ENCODE peak calls at places on chromosomes 7 and 10, in eight cellular contexts. L, F, Y, G, Z, J, A and S are unnamed samples.

GRCh38 chr7:131501422-131501821 is 55.0 kb downstream of the PODXL start:
- DNase-seq in A (no peak), G (no peak), L (no peak), F (no peak), J (no peak), Y (no peak), Z (no peak), S (no peak)

GRCh38 chr10:110056822-110057221 is 49.0 kb downstream of the ADD3 start:
- DNase-seq in G (no peak), Y (no peak), J (no peak), L (no peak), A (no peak), F (no peak), Z (no peak), S (no peak)

GRCh38 chr7:45980973-45981372 is 59.9 kb upstream of the IGFBP3 start:
- DNase-seq in Z (no peak), L (no peak), J (no peak), G (no peak), Y (no peak), A (peak; percentile 77), F (no peak), S (no peak)

GRCh38 chr7:73832806-73833205 is 2.0 kb downstream of the CLDN4 start:
- DNase-seq in F (no peak), Z (no peak), G (no peak), L (no peak), J (no peak), Y (no peak), A (no peak), S (no peak)

GRCh38 chr10:113893570-113893969 is 39.1 kb downstream of the NHLRC2 start:
- DNase-seq in A (no peak), L (no peak), G (no peak), F (no peak), Z (no peak), Y (no peak), J (no peak), S (no peak)

GRCh38 chr10:22427101-22427500 is 81.8 kb downstream of the SPAG6 start:
- DNase-seq in Y (peak; percentile 22), L (peak; percentile 19), J (no peak), G (no peak), A (no peak), F (peak; percentile 79), Z (no peak), S (no peak)

GRCh38 chr7:31408120-31408729 is 67.7 kb upstream of the NEUROD6 start:
- DNase-seq in Z (no peak), L (no peak), A (no peak), F (peak; percentile 18), G (no peak), J (no peak), Y (no peak), S (no peak)

GRCh38 chr10:3226960-3227724 is 54.6 kb upstream of the PITRM1 start:
- DNase-seq in Z (no peak), G (no peak), A (no peak), F (peak; percentile 60), L (no peak), Y (no peak), J (no peak), S (no peak)

GRCh38 chr7:83599131-83599530 is 49.8 kb downstream of the SEMA3E start:
- DNase-seq in L (no peak), F (no peak), Z (no peak), A (no peak), J (no peak), Y (no peak), G (no peak), S (no peak)

GRCh38 chr7:129886818-129887186 is 66.0 kb downstream of the UBE2H start:
- DNase-seq in J (no peak), Z (no peak), L (no peak), G (no peak), F (no peak), A (no peak), Y (no peak), S (no peak)

GRCh38 chr7:157865351-157866165 is 528.8 kb downstream of the DNAJB6 start:
- DNase-seq in Z (no peak), G (no peak), F (no peak), A (no peak), Y (no peak), L (no peak), J (no peak), S (no peak)

GRCh38 chr10:11610855-11611247 is 599 bp downstream of the USP6NL start:
- DNase-seq in F (no peak), Y (no peak), L (peak; percentile 46), J (peak; percentile 72), G (no peak), A (no peak), Z (no peak), S (no peak)

GRCh38 chr10:132654708-132655661 is 117.4 kb downstream of the INPP5A start:
- DNase-seq in Z (peak; percentile 81), J (no peak), A (no peak), F (peak; percentile 7), Y (peak; percentile 68), G (peak; percentile 59), L (peak; percentile 78), S (no peak)

GRCh38 chr7:45001138-45001694 is 1.2 kb downstream of the CCM2 start:
- DNase-seq in Z (no peak), L (peak; percentile 71), G (peak; percentile 41), J (peak; percentile 59), Y (peak; percentile 17), F (no peak), A (no peak), S (no peak)

GRCh38 chr10:92573091-92573797 is 649 bp downstream of the IDE start:
- DNase-seq in J (peak; percentile 72), L (peak; percentile 55), A (no peak), G (peak; percentile 48), F (no peak), Z (peak; percentile 51), Y (peak; percentile 54), S (no peak)

GRCh38 chr10:102648269-102648888 is 4.1 kb downstream of the TRIM8 start:
- DNase-seq in J (no peak), Z (no peak), A (no peak), G (no peak), Y (no peak), F (no peak), L (no peak), S (no peak)

GRCh38 chr10:102647433-102648268 is 3.4 kb downstream of the TRIM8 start:
- DNase-seq in Y (no peak), Z (no peak), A (no peak), F (no peak), L (no peak), J (no peak), G (no peak), S (no peak)

GRCh38 chr10:102650655-102651454 is 6.6 kb downstream of the TRIM8 start:
- DNase-seq in L (no peak), A (no peak), Y (no peak), G (no peak), Z (no peak), J (no peak), F (no peak), S (no peak)

GRCh38 chr10:102649770-102650654 is 5.7 kb downstream of the TRIM8 start:
- DNase-seq in F (no peak), J (no peak), A (no peak), L (peak; percentile 57), Z (no peak), G (no peak), Y (no peak), S (no peak)

GRCh38 chr10:102648889-102649752 is 4.8 kb downstream of the TRIM8 start:
- DNase-seq in L (peak; percentile 32), A (no peak), G (peak; percentile 78), Z (no peak), J (no peak), F (no peak), Y (no peak), S (no peak)
- TF ChIP-seq POLR2AphosphoS5 in L (no peak), A (no peak), G (peak; percentile 41), Z (no peak), J (no peak), F (peak; percentile 6), Y (no peak), S (no peak)

DNA sequence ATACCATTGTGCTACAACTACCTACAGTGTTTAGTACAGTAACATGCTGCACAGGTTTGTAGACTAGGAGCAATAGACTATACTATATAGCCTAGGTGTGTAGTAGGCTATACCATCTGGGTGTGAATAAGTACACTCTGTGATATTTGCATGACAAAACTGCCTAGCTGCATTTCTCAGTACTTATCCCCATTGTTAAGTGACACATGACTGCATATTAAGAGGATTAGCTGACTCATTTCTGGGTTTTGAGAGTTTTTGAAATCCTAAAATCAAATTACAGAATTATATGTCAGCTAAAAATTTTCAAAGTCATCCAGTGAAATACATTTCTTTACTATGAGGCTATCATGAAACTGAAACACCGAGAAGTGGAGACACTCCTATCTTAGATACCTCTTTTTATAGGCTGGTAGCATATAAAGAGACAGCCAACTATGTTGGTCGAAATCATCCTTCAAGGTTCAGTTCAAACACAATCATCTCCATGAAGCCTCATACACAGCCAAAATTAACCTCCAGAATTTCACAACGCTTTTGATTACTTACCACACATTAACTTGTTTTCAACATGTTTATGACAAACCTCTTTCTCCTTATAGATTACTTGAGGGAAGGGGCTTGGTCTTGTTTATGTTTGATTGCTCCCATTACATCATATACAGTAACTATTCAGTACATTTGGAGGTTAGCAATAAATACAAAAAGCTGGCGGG is 89.8 kb upstream of the ANK3 start:
- DNase-seq in Y (no peak), Z (no peak), A (no peak), J (no peak), F (no peak), L (no peak), G (no peak), S (no peak)
- TF ChIP-seq POLR2AphosphoS5 in Y (no peak), Z (no peak), A (peak; percentile 75), J (no peak), F (no peak), L (no peak), G (no peak), S (no peak)

GRCh38 chr10:60753817-60754216 is 24.5 kb upstream of the CDK1 start:
- DNase-seq in L (no peak), A (no peak), Z (no peak), G (no peak), Y (no peak), F (no peak), J (no peak), S (no peak)
- TF ChIP-seq POLR2AphosphoS5 in L (no peak), A (no peak), Z (no peak), G (no peak), Y (no peak), F (no peak), J (no peak), S (no peak)

GRCh38 chr10:42646692-42647640 is 8.6 kb upstream of the ZNF33B start:
- DNase-seq in A (no peak), G (peak; percentile 34), L (peak; percentile 5), F (no peak), J (no peak), Y (no peak), Z (no peak), S (no peak)

GRCh38 chr10:42646214-42646613 is 7.8 kb upstream of the ZNF33B start:
- DNase-seq in F (no peak), L (no peak), A (no peak), Y (no peak), Z (no peak), G (no peak), J (no peak), S (no peak)

GRCh38 chr10:42640610-42641229 is 2.4 kb upstream of the ZNF33B start:
- DNase-seq in G (no peak), L (peak; percentile 22), F (peak; percentile 31), J (no peak), Y (no peak), Z (no peak), A (no peak), S (peak; percentile 22)

GRCh38 chr10:42648512-42648911 is 10.1 kb upstream of the ZNF33B start:
- DNase-seq in G (no peak), A (no peak), Z (no peak), Y (no peak), J (no peak), L (no peak), F (no peak), S (no peak)

GRCh38 chr10:42645103-42645502 is 6.7 kb upstream of the ZNF33B start:
- DNase-seq in G (no peak), J (no peak), Y (peak; percentile 79), F (no peak), Z (no peak), A (no peak), L (no peak), S (no peak)
- TF ChIP-seq POLR2AphosphoS5 in G (no peak), J (no peak), Y (no peak), F (no peak), Z (no peak), A (no peak), L (no peak), S (no peak)